ENCODE peak calls at places on chromosomes 7 and 10, in four cellular contexts. R is CD8-positive, alpha-beta T cell; H is GM23248; Y is NT2/D1. O is an unnamed sample.

GRCh38 chr10:43695321-43695720 is 46.6 kb upstream of the ZNF32 start:
- DNase-seq in R (no peak), H (no peak), Y (no peak), O (no peak)

GRCh38 chr7:55234408-55234807 is 130.7 kb upstream of the LANCL2 start:
- DNase-seq in R (no peak), H (no peak), Y (no peak), O (no peak)

GRCh38 chr7:6423942-6424701 is 23.6 kb downstream of the DAGLB start:
- DNase-seq in R (no peak), H (peak; percentile 38), Y (no peak), O (peak; percentile 72)

GRCh38 chr7:123594813-123595241 is 6.8 kb upstream of the ASB15 start:
- DNase-seq in R (no peak), H (peak; percentile 15), Y (peak; percentile 71), O (no peak)

GRCh38 chr7:15755061-15755460 is 68.6 kb upstream of the MEOX2 start:
- DNase-seq in R (no peak), H (peak; percentile 45), Y (no peak), O (no peak)

GRCh38 chr7:150803161-150803860 is 2.7 kb downstream of the TMEM176A start:
- DNase-seq in R (no peak), H (no peak), Y (no peak), O (no peak)

GRCh38 chr10:132916421-132916841 is 25.9 kb downstream of the CFAP46 start:
- DNase-seq in R (no peak), H (no peak), Y (no peak), O (no peak)

GRCh38 chr10:113059001-113059780 is 109.1 kb downstream of the TCF7L2 start:
- DNase-seq in R (no peak), H (peak; percentile 80), Y (no peak), O (peak; percentile 62)

GRCh38 chr10:22992621-22993020 is 64.8 kb downstream of the ARMC3 start:
- DNase-seq in R (no peak), H (no peak), Y (no peak), O (no peak)

GRCh38 chr7:36969376-36969775 is 245.1 kb upstream of the AOAH start:
- DNase-seq in R (peak; percentile 11), H (no peak), Y (no peak), O (no peak)

GRCh38 chr10:121595806-121596667 is 2.2 kb downstream of the FGFR2 start:
- DNase-seq in R (no peak), H (no peak), Y (no peak), O (no peak)

GRCh38 chr10:61283489-61284221 is 169.5 kb downstream of the TMEM26 start:
- DNase-seq in R (no peak), H (peak; percentile 48), Y (no peak), O (no peak)

GRCh38 chr10:42475168-42476098 is 162.9 kb downstream of the ZNF33B start:
- DNase-seq in R (no peak), H (peak; percentile 36), Y (no peak), O (peak; percentile 23)

GRCh38 chr10:122121059-122121458 is 132.1 kb downstream of the TACC2 start:
- DNase-seq in R (no peak), H (no peak), Y (no peak), O (no peak)

GRCh38 chr7:150341263-150342118 is at the start of gene RARRES2:
- DNase-seq in R (no peak), H (no peak), Y (no peak), O (peak; percentile 91)

GRCh38 chr10:60728056-60728455 is 50.2 kb upstream of the CDK1 start:
- DNase-seq in R (no peak), H (no peak), Y (no peak), O (no peak)

GRCh38 chr7:30657131-30657530 is 25.1 kb downstream of the CRHR2 start:
- DNase-seq in R (no peak), H (no peak), Y (no peak), O (no peak)

GRCh38 chr7:100370746-100371145 is 2.5 kb upstream of the PILRA start:
- DNase-seq in R (no peak), H (no peak), Y (no peak), O (no peak)

GRCh38 chr10:113095419-113095818 is 145.4 kb downstream of the TCF7L2 start:
- DNase-seq in R (no peak), H (no peak), Y (no peak), O (peak; percentile 56)

GRCh38 chr7:99137418-99138180 is 6.3 kb downstream of the SMURF1 start:
- DNase-seq in R (no peak), H (peak; percentile 89), Y (peak; percentile 61), O (no peak)

GRCh38 chr10:42149027-42149700 is 489.2 kb downstream of the ZNF33B start:
- DNase-seq in R (no peak), H (peak; percentile 31), Y (no peak), O (peak; percentile 73)

GRCh38 chr7:12623885-12624498 is 53.5 kb downstream of the SCIN start:
- DNase-seq in R (no peak), H (peak; percentile 60), Y (peak; percentile 13), O (no peak)

GRCh38 chr7:1196950-1197349 is 35.7 kb upstream of the UNCX start:
- DNase-seq in R (no peak), H (no peak), Y (no peak), O (no peak)
- H3K27me3 ChIP-seq in R (no peaks in the 10 kb centered on the region), H (peaks cover 16% of the 10 kb centered on the region), Y (no peaks in the 10 kb centered on the region), O (no peaks in the 10 kb centered on the region)

GRCh38 chr10:72337039-72337629 is 17.6 kb downstream of the DNAJB12 start:
- DNase-seq in R (no peak), H (peak; percentile 81), Y (no peak), O (peak; percentile 91)

GRCh38 chr10:72337722-72338121 is 17.0 kb downstream of the DNAJB12 start:
- DNase-seq in R (no peak), H (no peak), Y (no peak), O (no peak)

GRCh38 chr10:72340510-72340895 is 14.2 kb downstream of the DNAJB12 start:
- DNase-seq in R (peak; percentile 65), H (peak; percentile 75), Y (no peak), O (peak; percentile 74)

GRCh38 chr10:72336259-72337038 is 18.3 kb downstream of the DNAJB12 start:
- DNase-seq in R (no peak), H (no peak), Y (no peak), O (peak; percentile 67)

GRCh38 chr10:72338180-72338579 is 16.5 kb downstream of the DNAJB12 start:
- DNase-seq in R (no peak), H (no peak), Y (no peak), O (no peak)
- H3K4me1 ChIP-seq in R (peaks cover 45% of the 10 kb centered on the region), H (no peaks in the 10 kb centered on the region), Y (peaks cover 14% of the 10 kb centered on the region), O (peaks cover 29% of the 10 kb centered on the region)

GRCh38 chr7:39145283-39145682 is 167.6 kb downstream of the POU6F2 start:
- DNase-seq in R (no peak), H (no peak), Y (no peak), O (no peak)

GRCh38 chr7:39142750-39143149 is 165.0 kb downstream of the POU6F2 start:
- DNase-seq in R (no peak), H (no peak), Y (no peak), O (no peak)

GRCh38 chr7:39144420-39144819 is 166.7 kb downstream of the POU6F2 start:
- DNase-seq in R (no peak), H (no peak), Y (no peak), O (no peak)
- H3K4me3 ChIP-seq in R (no peak overlapping the region), H (no peak overlapping the region), Y (no peak overlapping the region), O (no peak overlapping the region)

DNA sequence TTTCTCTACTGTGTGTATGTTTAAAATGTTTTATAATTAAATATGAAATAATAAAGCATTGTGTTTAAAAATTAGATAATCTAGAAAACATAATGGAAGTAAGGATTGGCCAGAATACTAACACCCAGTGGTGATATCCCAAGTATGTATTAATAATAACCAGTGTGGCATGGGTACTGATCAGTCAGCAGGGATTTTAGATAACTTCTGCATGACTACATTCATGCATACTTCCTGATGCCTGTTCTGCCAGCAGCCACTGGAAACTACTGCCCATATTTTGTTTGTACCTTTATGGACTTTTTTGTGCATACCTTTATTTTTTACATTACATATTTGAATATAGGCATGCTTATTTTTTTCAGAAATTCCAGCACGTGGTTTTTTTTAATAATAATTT is 156.6 kb upstream of the TMEM196 start:
- DNase-seq in R (no peak), H (peak; percentile 7), Y (no peak), O (no peak)
- H3K27me3 ChIP-seq in R (no peaks in the 10 kb centered on the region), H (no peaks in the 10 kb centered on the region), Y (no peaks in the 10 kb centered on the region), O (no peaks in the 10 kb centered on the region)

DNA sequence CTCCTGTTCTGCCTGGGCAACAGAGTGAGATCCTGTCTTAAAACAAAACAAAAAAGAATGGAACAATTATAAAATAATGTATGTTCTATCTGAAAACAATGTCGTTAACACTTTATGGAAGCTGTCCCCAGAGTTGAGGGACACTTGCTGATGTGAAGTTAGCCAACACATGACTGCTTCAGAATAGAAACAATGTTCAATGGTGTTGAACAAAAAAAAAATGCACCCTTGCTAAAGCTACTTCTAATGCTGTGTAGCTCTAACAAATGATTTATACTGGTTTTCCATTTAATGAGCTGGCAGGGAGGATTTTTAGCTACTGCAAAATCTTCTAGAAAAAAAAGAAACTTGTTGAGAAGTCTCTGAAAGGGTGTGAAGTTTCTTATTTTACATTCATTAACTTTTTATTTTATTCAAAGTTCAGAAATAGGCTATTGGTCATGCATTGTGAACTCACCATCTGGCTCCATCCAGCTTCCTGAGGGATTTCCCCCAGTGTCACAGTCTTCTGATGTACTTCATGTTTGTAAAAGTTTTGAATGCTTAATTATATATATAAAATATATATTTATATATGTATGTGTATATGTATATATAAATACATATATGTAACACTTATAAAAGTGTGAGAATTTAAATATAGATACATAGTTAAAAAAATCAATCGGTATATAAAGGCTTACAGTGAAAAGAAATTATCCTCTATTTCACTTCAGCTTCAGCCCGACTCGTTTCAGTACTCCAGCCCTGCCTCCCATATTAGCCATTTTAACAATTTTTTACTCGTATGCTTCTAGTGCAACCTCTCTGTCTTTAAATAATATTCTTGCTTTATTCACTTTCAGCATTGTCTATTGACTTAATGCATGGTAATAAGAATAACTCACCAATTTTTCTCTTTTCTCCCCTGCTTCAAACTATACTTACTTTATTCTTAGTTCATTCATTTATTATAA is 35.0 kb downstream of the HDAC9 start:
- DNase-seq in R (no peak), H (no peak), Y (no peak), O (no peak)
- H3K4me1 ChIP-seq in R (no peaks in the 10 kb centered on the region), H (no peaks in the 10 kb centered on the region), Y (no peaks in the 10 kb centered on the region), O (no peaks in the 10 kb centered on the region)

O was measured in right cardiac atrium.